ENCODE peak calls at places on chromosomes 3 and 15, in eight cellular contexts. Q is fibroblast of lung, H is mammary epithelial cell, T is astrocyte, F is PC-3, Z is neural progenitor cell, V is neuronal stem cell, R is HCT116. O is an unnamed sample.

GRCh38 chr3:111695584-111696213 is 100.6 kb upstream of the ZBED2 start:
- DNase-seq in Q (peak), H (peak), T (peak), F (peak), Z (no peak), V (no peak), R (no peak), O (no peak)

GRCh38 chr3:125115640-125116039 is 59.8 kb upstream of the HEG1 start:
- DNase-seq in Q (peak), H (no peak), T (peak), F (no peak), Z (peak), V (no peak), R (no peak), O (no peak)

GRCh38 chr15:38477637-38478036 is 23.7 kb downstream of the FAM98B start:
- DNase-seq in Q (no peak), H (no peak), T (peak), F (no peak), Z (no peak), V (no peak), R (no peak), O (no peak)

GRCh38 chr3:51391566-51392300 is 648 bp downstream of the RBM15B start:
- DNase-seq in Q (peak), H (peak), T (peak), F (peak), Z (peak), V (no peak), R (no peak), O (peak)

GRCh38 chr15:26083457-26084350 is 220.6 kb upstream of the ATP10A start:
- DNase-seq in Q (no peak), H (no peak), T (peak), F (no peak), Z (no peak), V (no peak), R (no peak), O (no peak)

GRCh38 chr3:11445883-11446282 is 173.7 kb downstream of the ATG7 start:
- DNase-seq in Q (peak), H (no peak), T (no peak), F (no peak), Z (no peak), V (no peak), R (no peak), O (no peak)

GRCh38 chr3:129195731-129196256 is 12.1 kb upstream of the CNBP start:
- DNase-seq in Q (peak), H (peak), T (peak), F (peak), Z (no peak), V (no peak), R (no peak), O (no peak)

GRCh38 chr3:46900007-46900292 is 22.4 kb downstream of the PTH1R start:
- DNase-seq in Q (no peak), H (no peak), T (no peak), F (no peak), Z (no peak), V (no peak), R (no peak), O (peak)

GRCh38 chr3:9613349-9613748 is 36.0 kb upstream of the MTMR14 start:
- DNase-seq in Q (no peak), H (no peak), T (no peak), F (no peak), Z (no peak), V (no peak), R (no peak), O (no peak)

GRCh38 chr3:69558912-69559311 is 173.0 kb upstream of the FRMD4B start:
- DNase-seq in Q (peak), H (peak), T (no peak), F (no peak), Z (no peak), V (no peak), R (no peak), O (no peak)

GRCh38 chr15:75554717-75555116 is 24.4 kb downstream of the PTPN9 start:
- DNase-seq in Q (peak), H (no peak), T (peak), F (no peak), Z (peak), V (no peak), R (no peak), O (no peak)

GRCh38 chr3:170080605-170081004 is 42.8 kb downstream of the GPR160 start:
- DNase-seq in Q (no peak), H (no peak), T (no peak), F (no peak), Z (no peak), V (no peak), R (no peak), O (no peak)

GRCh38 chr3:126418661-126419131 is 24.0 kb downstream of the CFAP100 start:
- DNase-seq in Q (no peak), H (no peak), T (no peak), F (no peak), Z (no peak), V (no peak), R (no peak), O (no peak)

GRCh38 chr3:53845103-53845880 is 927 bp downstream of the CHDH start:
- DNase-seq in Q (peak), H (peak), T (peak), F (peak), Z (peak), V (peak), R (peak), O (peak)

GRCh38 chr15:74950078-74951000 is 6.2 kb downstream of the RPP25 start:
- DNase-seq in Q (peak), H (peak), T (peak), F (peak), Z (peak), V (peak), R (peak), O (peak)

GRCh38 chr3:142337994-142338393 is 109.8 kb downstream of the XRN1 start:
- DNase-seq in Q (no peak), H (no peak), T (no peak), F (no peak), Z (no peak), V (no peak), R (no peak), O (no peak)

GRCh38 chr3:148873270-148873927 is 8.3 kb downstream of the CPA3 start:
- DNase-seq in Q (no peak), H (no peak), T (peak), F (no peak), Z (no peak), V (no peak), R (no peak), O (no peak)

GRCh38 chr15:43218908-43219706 is 1.7 kb downstream of the EPB42 start:
- DNase-seq in Q (peak), H (peak), T (no peak), F (peak), Z (peak), V (peak), R (no peak), O (no peak)

GRCh38 chr3:143286392-143287010 is 166.9 kb downstream of the CHST2 start:
- DNase-seq in Q (no peak), H (no peak), T (no peak), F (no peak), Z (peak), V (no peak), R (no peak), O (no peak)

GRCh38 chr3:40631341-40631995 is 106.7 kb downstream of the ZNF621 start:
- DNase-seq in Q (no peak), H (peak), T (no peak), F (no peak), Z (no peak), V (no peak), R (no peak), O (no peak)

GRCh38 chr3:126551066-126551838 is 7.5 kb downstream of the C3orf22 start:
- DNase-seq in Q (no peak), H (no peak), T (no peak), F (no peak), Z (no peak), V (no peak), R (no peak), O (peak)

GRCh38 chr3:31189330-31189729 is 294.9 kb upstream of the GADL1 start:
- DNase-seq in Q (no peak), H (no peak), T (no peak), F (no peak), Z (no peak), V (no peak), R (no peak), O (no peak)

GRCh38 chr15:69869291-69869690 is 228.4 kb downstream of the TLE3 start:
- DNase-seq in Q (no peak), H (no peak), T (no peak), F (peak), Z (no peak), V (no peak), R (no peak), O (no peak)

GRCh38 chr3:167662919-167663400 is 9.2 kb upstream of the WDR49 start:
- DNase-seq in Q (peak), H (no peak), T (no peak), F (no peak), Z (no peak), V (no peak), R (no peak), O (no peak)

GRCh38 chr3:47892284-47892683 is 89.3 kb downstream of the DHX30 start:
- DNase-seq in Q (no peak), H (no peak), T (no peak), F (no peak), Z (peak), V (no peak), R (no peak), O (no peak)

GRCh38 chr3:37477713-37478487 is 303.5 kb upstream of the LRRFIP2 start:
- DNase-seq in Q (no peak), H (no peak), T (no peak), F (no peak), Z (no peak), V (no peak), R (no peak), O (no peak)

GRCh38 chr15:70234256-70234965 is 136.7 kb upstream of the TLE3 start:
- DNase-seq in Q (peak), H (no peak), T (peak), F (no peak), Z (no peak), V (no peak), R (no peak), O (no peak)

DNA sequence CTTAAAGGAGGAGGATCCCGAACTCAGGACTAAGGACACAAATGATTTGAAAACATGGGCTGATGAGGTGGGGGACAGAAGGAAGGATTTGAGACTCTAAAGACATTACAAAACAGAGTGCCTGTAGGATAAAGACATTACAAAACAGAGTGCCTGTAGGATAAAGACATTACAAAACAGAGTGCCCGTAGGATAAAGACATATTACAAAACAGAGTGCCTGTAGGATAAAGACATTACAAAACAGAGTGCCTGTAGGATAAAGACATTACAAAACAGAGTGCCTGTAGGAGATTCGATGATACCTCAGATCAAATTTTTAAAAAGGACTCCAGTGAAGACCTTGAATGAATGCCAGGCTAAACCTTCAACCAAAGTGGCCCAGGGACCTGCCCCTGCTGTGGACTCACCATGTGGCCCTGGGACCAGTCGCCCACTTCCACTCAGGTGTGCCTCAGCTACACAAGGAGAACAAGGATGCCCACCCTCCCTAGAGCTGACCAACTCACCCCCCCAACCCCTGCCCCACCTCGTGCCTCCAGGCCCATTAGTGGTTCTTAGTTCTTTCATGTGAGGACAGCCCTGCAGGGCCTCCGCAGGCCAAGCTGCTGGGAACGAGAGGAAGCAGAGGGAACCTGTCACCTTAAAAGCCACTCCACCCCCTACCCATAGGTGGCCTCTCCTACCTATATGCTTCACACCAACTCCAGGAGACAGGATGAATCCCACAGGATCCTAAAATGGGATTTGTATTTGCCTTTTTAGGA is 59.8 kb downstream of the SH3BP5 start:
- DNase-seq in Q (no peak), H (no peak), T (no peak), F (no peak), Z (no peak), V (no peak), R (no peak), O (no peak)
- H3K9ac ChIP-seq in Q (no peak), H (no peak), T (no peak), F (no peak), Z (no peak), V (no peak), R (no peak), O (no peak)

DNA sequence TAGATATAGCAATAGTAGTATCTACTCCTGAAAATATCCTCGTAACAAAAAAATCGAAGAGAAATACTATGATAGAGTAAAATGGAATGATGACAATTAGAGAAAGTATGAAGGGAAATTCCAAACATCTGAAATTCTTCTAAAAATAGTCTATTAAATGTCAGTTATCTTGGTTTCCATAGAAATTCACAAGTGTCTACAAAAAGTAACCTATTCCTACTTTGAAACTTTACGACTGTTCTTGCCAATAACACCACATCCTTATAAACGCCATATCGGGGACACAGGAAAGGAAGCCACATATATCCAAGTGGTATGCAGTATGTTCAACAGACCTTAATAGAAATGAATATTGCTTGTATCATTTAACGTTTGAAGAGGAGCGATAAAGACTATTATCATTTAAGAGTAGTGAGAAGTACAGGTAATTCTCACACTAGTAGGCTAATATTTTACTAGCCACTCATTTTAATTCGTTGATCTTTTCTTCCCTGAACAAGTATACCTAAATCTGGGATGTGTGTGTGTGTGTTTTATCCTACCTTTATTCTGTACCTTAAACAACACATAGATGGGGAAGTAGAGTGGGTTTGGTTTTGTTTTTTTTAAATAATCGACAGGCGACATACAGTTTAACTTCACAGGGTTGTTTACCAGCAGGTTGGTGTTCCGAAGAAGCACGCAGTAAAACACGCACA is 1.2 kb downstream of the GPR176 start:
- DNase-seq in Q (peak), H (peak), T (peak), F (peak), Z (no peak), V (no peak), R (no peak), O (no peak)
- H3K9ac ChIP-seq in Q (peak), H (peak), T (peak), F (peak), Z (no peak), V (no peak), R (no peak), O (no peak)

GRCh38 chr15:83110361-83110760 is 2.9 kb downstream of the TM6SF1 start:
- DNase-seq in Q (no peak), H (no peak), T (no peak), F (no peak), Z (no peak), V (no peak), R (no peak), O (no peak)

GRCh38 chr15:83107841-83108181 is 366 bp downstream of the TM6SF1 start:
- DNase-seq in Q (no peak), H (no peak), T (no peak), F (no peak), Z (no peak), V (no peak), R (no peak), O (peak)

GRCh38 chr15:83109532-83109931 is 2.1 kb downstream of the TM6SF1 start:
- DNase-seq in Q (no peak), H (no peak), T (no peak), F (no peak), Z (no peak), V (no peak), R (no peak), O (no peak)

GRCh38 chr15:83106994-83107840 is at the start of gene TM6SF1:
- DNase-seq in Q (no peak), H (no peak), T (no peak), F (no peak), Z (peak), V (no peak), R (no peak), O (peak)

DNA sequence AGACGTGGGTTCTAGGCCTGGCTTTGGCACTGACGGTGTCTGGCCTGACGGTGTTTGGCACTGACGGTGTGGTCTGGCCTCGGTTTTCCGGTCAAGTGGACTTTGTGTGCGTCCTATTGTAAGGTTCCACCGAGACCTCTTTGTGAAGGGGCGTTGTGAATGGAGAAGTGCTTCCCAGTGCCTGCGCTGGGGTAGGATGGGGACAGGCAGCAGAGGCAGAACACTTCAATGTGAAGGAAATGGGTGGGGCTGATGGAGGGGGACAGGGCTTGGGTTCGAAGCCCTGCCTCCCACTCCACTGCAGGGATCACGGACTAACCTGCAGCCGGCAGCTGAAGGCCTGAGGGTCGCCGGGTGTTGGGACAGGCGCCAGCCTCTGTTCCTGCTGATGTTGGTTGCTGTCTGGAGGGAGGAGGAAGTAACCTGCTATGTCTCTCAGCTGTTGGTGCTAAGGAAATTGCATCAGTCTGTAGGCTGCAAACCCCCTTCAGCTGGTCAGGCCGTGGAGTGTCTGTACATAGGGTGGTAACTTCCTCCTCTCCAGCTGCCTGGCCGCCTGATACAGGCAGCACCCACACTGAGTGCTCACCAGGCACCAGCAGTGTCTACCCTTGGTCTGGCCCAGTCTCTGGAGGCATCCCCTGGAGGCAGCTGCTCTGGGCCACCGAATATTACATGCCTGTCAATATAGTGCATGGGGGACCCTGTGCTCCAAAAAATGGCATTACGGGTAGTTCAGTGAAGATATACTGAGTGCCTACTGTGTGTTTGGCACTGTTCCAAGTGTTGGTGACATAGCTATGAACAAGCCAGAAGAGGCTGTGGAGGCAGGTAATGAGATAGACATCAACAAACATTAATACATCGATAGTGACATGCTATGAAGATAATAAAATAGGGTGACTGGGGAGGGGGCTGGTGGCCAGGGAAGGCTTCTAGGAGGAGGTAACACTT is 1.1 kb downstream of the TM6SF1 start:
- DNase-seq in Q (peak), H (no peak), T (no peak), F (no peak), Z (no peak), V (no peak), R (no peak), O (peak)
- H3K9ac ChIP-seq in Q (no peak), H (no peak), T (no peak), F (no peak), Z (no peak), V (no peak), R (no peak), O (no peak)

DNA sequence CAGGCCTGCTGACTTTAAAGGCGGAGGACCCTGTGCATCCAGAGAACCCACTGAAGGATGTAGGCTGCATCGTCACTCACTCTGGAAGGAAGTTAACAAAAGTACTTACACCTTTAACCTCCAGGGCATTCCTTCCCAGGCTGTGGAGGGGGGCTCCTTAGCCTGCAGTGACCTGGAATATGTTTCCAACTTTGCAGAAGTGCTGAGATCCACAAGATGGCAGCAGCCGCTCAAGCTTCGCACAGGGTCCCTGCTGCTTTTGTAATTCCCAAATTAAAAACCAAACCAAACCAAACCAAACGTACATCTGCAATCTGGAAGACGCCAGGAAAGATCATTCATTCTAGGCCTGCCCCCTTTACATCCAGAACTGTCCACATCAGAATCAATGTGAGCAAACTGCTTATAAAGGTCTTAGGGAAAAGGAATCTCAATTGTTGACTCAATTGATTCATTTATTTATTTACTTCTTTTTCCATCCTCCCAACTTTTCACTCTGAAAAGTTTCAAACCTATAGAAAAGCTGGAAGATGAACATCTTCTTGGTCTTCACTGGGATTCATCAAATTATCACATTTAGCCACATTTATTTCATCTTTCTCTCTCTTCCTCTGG is 70.5 kb upstream of the KLHL25 start:
- DNase-seq in Q (peak), H (no peak), T (peak), F (peak), Z (peak), V (peak), R (peak), O (no peak)
- H3K9ac ChIP-seq in Q (no peak), H (no peak), T (no peak), F (no peak), Z (no peak), V (no peak), R (no peak), O (no peak)

GRCh38 chr3:152321321-152321720 is 52.6 kb downstream of the MBNL1 start:
- DNase-seq in Q (no peak), H (no peak), T (no peak), F (no peak), Z (no peak), V (no peak), R (no peak), O (no peak)
- H3K9ac ChIP-seq in Q (no peak), H (no peak), T (no peak), F (no peak), Z (no peak), V (no peak), R (no peak), O (no peak)

GRCh38 chr3:15513121-15513520 is 8.4 kb downstream of the COLQ start:
- DNase-seq in Q (no peak), H (no peak), T (no peak), F (no peak), Z (no peak), V (no peak), R (no peak), O (no peak)

GRCh38 chr3:15510493-15510892 is 11.0 kb downstream of the COLQ start:
- DNase-seq in Q (no peak), H (no peak), T (no peak), F (no peak), Z (no peak), V (no peak), R (no peak), O (no peak)

GRCh38 chr3:15513810-15514662 is 7.5 kb downstream of the COLQ start:
- DNase-seq in Q (no peak), H (no peak), T (no peak), F (no peak), Z (no peak), V (no peak), R (no peak), O (no peak)

GRCh38 chr3:15511156-15511555 is 10.3 kb downstream of the COLQ start:
- DNase-seq in Q (no peak), H (no peak), T (no peak), F (no peak), Z (no peak), V (no peak), R (no peak), O (no peak)

GRCh38 chr3:15512173-15512572 is 9.3 kb downstream of the COLQ start:
- DNase-seq in Q (peak), H (no peak), T (peak), F (no peak), Z (peak), V (no peak), R (no peak), O (no peak)
- H3K9ac ChIP-seq in Q (no peak), H (no peak), T (no peak), F (no peak), Z (no peak), V (no peak), R (no peak), O (no peak)

GRCh38 chr3:17183951-17184550 is 299.3 kb downstream of the PLCL2 start:
- DNase-seq in Q (peak), H (peak), T (peak), F (peak), Z (no peak), V (no peak), R (peak), O (no peak)
- H3K9ac ChIP-seq in Q (no peak), H (no peak), T (no peak), F (no peak), Z (no peak), V (no peak), R (no peak), O (no peak)